ENCODE peak calls at places on chromosomes 6 and 20, in eight cellular contexts. P, E, A, U, F, B, J and R are unnamed samples.

GRCh38 chr6:167705211-167705750 is 121.4 kb upstream of the AFDN start:
- DNase-seq in U (no peak), J (no peak), E (no peak), F (no peak), A (no peak), B (no peak), P (no peak), R (no peak)

GRCh38 chr6:10528170-10528981 is 7.2 kb downstream of the GCNT2 start:
- DNase-seq in F (no peak), U (peak; percentile 76), E (no peak), B (peak; percentile 55), A (no peak), P (no peak), J (no peak), R (peak; percentile 16)

GRCh38 chr6:82415820-82416219 is 52.2 kb downstream of the TPBG start:
- DNase-seq in P (no peak), B (no peak), J (no peak), U (no peak), A (peak; percentile 21), F (peak; percentile 14), E (no peak), R (no peak)

GRCh38 chr6:157726892-157727628 is 96.0 kb upstream of the SNX9 start:
- DNase-seq in J (peak; percentile 63), P (no peak), A (peak; percentile 42), B (no peak), E (no peak), U (no peak), F (no peak), R (no peak)

GRCh38 chr6:73739097-73739496 is 43.1 kb downstream of the CD109 start:
- DNase-seq in P (no peak), F (peak; percentile 91), A (peak; percentile 84), B (peak; percentile 78), J (no peak), E (peak; percentile 25), U (peak; percentile 85), R (peak; percentile 83)

GRCh38 chr20:57738484-57738883 is 28.7 kb upstream of the PMEPA1 start:
- DNase-seq in B (no peak), U (no peak), J (no peak), E (no peak), A (no peak), F (peak; percentile 3), P (no peak), R (no peak)

GRCh38 chr6:85977661-85978060 is 335.0 kb upstream of the SYNCRIP start:
- DNase-seq in B (no peak), A (no peak), J (no peak), U (no peak), P (no peak), E (no peak), F (no peak), R (no peak)

GRCh38 chr6:158622545-158623190 is 21.9 kb downstream of the DYNLT1 start:
- DNase-seq in B (no peak), U (no peak), J (no peak), F (no peak), A (no peak), E (no peak), P (no peak), R (no peak)

GRCh38 chr6:134373282-134373922 is 55.5 kb upstream of the SGK1 start:
- DNase-seq in B (peak; percentile 93), J (no peak), P (peak; percentile 68), U (peak; percentile 94), A (peak; percentile 82), F (peak; percentile 84), E (peak; percentile 92), R (peak; percentile 93)

GRCh38 chr6:106783631-106784566 is 154.5 kb downstream of the QRSL1 start:
- DNase-seq in A (no peak), B (no peak), U (no peak), F (no peak), P (no peak), E (no peak), J (no peak), R (no peak)

GRCh38 chr6:11207199-11207968 is 25.1 kb downstream of the NEDD9 start:
- DNase-seq in B (peak; percentile 100), U (peak; percentile 98), P (peak; percentile 67), A (peak; percentile 99), E (peak; percentile 85), F (peak; percentile 100), J (no peak), R (peak; percentile 98)

GRCh38 chr6:122128445-122128844 is 271.0 kb upstream of the HSF2 start:
- DNase-seq in P (no peak), B (no peak), E (no peak), F (no peak), J (no peak), U (no peak), A (no peak), R (no peak)

GRCh38 chr6:124901105-124901504 is 61.1 kb upstream of the RNF217 start:
- DNase-seq in U (no peak), A (no peak), B (peak; percentile 5), P (no peak), E (no peak), J (no peak), F (no peak), R (no peak)

GRCh38 chr20:11108102-11108842 is 434.5 kb upstream of the JAG1 start:
- DNase-seq in B (peak; percentile 39), F (peak; percentile 74), J (peak; percentile 15), A (peak; percentile 73), P (no peak), U (peak; percentile 22), E (no peak), R (no peak)

GRCh38 chr20:2386516-2387179 is 5.9 kb downstream of the TGM6 start:
- DNase-seq in B (peak; percentile 38), J (no peak), E (no peak), A (peak; percentile 3), U (no peak), P (no peak), F (peak; percentile 25), R (peak; percentile 6)

GRCh38 chr6:129186988-129187387 is 304.1 kb downstream of the LAMA2 start:
- DNase-seq in U (peak; percentile 73), A (peak; percentile 72), B (peak; percentile 80), P (no peak), F (peak; percentile 84), J (no peak), E (no peak), R (peak; percentile 46)

GRCh38 chr6:138109042-138109997 is 2.1 kb upstream of the PERP start:
- DNase-seq in A (peak; percentile 80), U (peak; percentile 79), J (peak; percentile 29), F (peak; percentile 84), B (peak; percentile 70), E (peak; percentile 49), P (no peak), R (peak; percentile 71)

GRCh38 chr6:16511048-16511660 is 250.1 kb downstream of the ATXN1 start:
- DNase-seq in U (peak; percentile 61), A (peak; percentile 66), P (no peak), F (peak; percentile 65), J (no peak), E (no peak), B (peak; percentile 48), R (peak; percentile 56)

GRCh38 chr6:44898296-44898930 is 429.7 kb upstream of the RUNX2 start:
- DNase-seq in A (peak; percentile 89), F (peak; percentile 93), J (no peak), E (no peak), B (peak; percentile 64), P (no peak), U (peak; percentile 71), R (peak; percentile 73)

GRCh38 chr6:85044336-85044735 is 279.9 kb upstream of the TBX18 start:
- DNase-seq in E (no peak), F (peak; percentile 47), U (no peak), P (no peak), J (no peak), A (peak; percentile 14), B (no peak), R (no peak)

DNA sequence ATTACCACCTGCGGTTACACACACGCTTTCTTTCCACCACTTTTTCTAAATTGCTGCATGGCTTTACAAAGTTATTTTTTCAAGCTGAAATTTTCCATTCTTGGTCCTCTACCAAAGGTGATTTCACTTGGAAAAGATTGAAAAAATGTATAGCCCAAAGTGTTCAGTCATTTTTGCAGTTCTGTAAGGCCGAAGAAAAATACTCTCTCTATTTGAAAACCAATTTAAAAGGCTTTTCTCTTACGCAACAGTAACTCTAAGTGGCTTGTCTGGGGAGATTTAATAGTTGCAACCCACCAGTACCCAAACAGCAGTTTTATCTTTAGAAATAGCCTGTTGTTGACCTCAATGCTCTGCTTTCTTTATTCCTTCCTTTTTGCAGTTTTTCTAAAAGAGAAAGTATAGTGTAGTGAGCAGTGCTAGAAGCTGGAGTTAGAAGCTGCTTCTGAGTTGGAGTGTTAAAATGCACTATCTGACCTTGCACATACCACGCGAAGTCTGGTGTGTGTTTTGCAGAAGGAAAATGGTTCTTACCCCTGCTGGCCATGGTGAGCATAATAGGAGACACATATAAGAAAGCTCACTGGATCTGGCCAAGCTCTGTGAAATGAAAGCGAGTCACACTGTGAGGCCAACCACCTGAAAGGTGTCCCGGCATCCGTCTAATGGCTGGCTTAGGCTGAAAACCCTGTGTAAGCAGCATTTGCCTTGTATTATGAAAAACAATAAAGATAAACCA is 271.6 kb upstream of the PRND start:
- DNase-seq in B (peak; percentile 71), F (peak; percentile 35), P (no peak), J (no peak), U (peak; percentile 64), E (no peak), A (peak; percentile 36), R (peak; percentile 85)
- TF ChIP-seq CTCF in B (peak; percentile 34), F (peak; percentile 27), P (no peak), J (peak; percentile 14), U (peak; percentile 29), E (no peak), A (peak; percentile 35), R (peak; percentile 61)

GRCh38 chr20:53736122-53736756 is 142.6 kb upstream of the ZNF217 start:
- DNase-seq in F (peak; percentile 19), E (no peak), J (no peak), U (no peak), A (peak; percentile 23), B (no peak), P (no peak), R (no peak)
- H3K4me3 ChIP-seq in F (no peak overlapping the region), E (no peak overlapping the region), J (no peak overlapping the region), U (no peak overlapping the region), A (no peak overlapping the region), B (no peak overlapping the region), P (no peak overlapping the region), R (no peak overlapping the region)

DNA sequence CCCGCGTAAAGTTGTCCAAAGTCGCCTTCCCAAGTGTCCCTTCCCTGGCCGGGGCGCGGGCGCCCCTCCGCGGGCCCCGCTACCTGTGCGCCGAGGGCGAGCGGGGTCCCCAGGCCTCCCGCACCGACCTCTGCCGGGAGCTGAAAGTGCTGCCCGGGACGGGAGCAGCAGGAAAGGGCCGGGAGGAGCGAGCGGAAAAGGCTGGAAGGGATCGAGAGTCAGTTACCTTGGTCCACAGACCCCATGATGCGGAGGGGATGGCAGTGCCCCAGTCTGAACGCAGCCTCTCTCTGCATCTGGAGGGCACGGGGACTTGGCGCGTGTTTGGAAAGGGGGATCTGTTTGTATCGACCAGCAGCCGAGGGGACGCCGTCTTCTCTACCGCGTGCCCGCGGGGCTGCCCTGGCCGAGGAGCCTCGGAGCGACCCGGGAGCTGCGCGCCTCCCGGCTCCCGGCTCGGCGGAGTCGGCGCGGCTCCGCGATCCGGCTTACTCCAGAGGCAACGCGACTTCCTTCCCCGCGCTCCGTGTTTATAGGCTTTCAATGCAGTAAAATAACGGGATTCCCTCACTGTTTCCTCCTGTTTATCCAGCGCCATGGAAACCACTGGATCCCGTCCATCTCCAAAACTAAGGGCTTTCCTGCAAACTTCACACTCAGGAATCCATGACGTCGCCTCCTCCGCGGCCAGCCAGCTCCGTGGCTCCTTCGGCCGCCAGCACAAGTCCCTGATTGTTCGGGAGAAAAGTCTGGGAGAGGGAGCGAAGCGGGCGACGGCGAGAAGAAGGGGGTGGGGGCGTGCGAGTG is 20.0 kb upstream of the NFATC2 start:
- DNase-seq in E (no peak), F (peak; percentile 97), B (peak; percentile 95), P (peak; percentile 53), U (peak; percentile 96), J (peak; percentile 79), A (peak; percentile 97), R (peak; percentile 93)
- TF ChIP-seq CTCF in E (no peak), F (no peak), B (peak; percentile 16), P (no peak), U (no peak), J (peak; percentile 56), A (no peak), R (no peak)

GRCh38 chr20:16262594-16262993 is 310.7 kb downstream of the KIF16B start:
- DNase-seq in U (no peak), J (no peak), A (no peak), P (no peak), F (no peak), E (no peak), B (no peak), R (no peak)
- H3K4me3 ChIP-seq in U (no peak overlapping the region), J (no peak overlapping the region), A (no peak overlapping the region), P (no peak overlapping the region), F (no peak overlapping the region), E (no peak overlapping the region), B (no peak overlapping the region), R (no peak overlapping the region)